ENCODE peak calls at places on chromosomes 5 and 9, in six cellular contexts. F is AG10803, A is NCI-H526 treated with DMSO at 0.1 percent for 48 hours, L is hypothalamus, C is A172, N is mucosa of gallbladder. V is an unnamed sample.

GRCh38 chr9:127116088-127116726 is 6.2 kb downstream of the ANGPTL2 start:
- DNase-seq in F (no peak), A (no peak), L (no peak), C (no peak), N (no peak), V (no peak)

GRCh38 chr5:150619359-150620230 is 20.9 kb upstream of the SYNPO start:
- DNase-seq in F (peak; percentile 76), A (no peak), L (no peak), C (no peak), N (no peak), V (no peak)

GRCh38 chr9:136520053-136520540 is 25.8 kb downstream of the NOTCH1 start:
- DNase-seq in F (no peak), A (peak; percentile 61), L (no peak), C (no peak), N (peak; percentile 80), V (peak; percentile 71)

GRCh38 chr5:122656107-122656506 is 118.8 kb upstream of the SNX2 start:
- DNase-seq in F (no peak), A (no peak), L (no peak), C (no peak), N (no peak), V (no peak)

GRCh38 chr5:173592050-173592669 is 24.3 kb downstream of the BOD1 start:
- DNase-seq in F (no peak), A (no peak), L (no peak), C (peak; percentile 16), N (no peak), V (no peak)

GRCh38 chr5:61280766-61281427 is 51.2 kb upstream of the ZSWIM6 start:
- DNase-seq in F (no peak), A (peak; percentile 50), L (peak; percentile 14), C (no peak), N (peak; percentile 39), V (peak; percentile 59)

GRCh38 chr9:110298028-110298605 is 39.5 kb downstream of the TXNDC8 start:
- DNase-seq in F (no peak), A (no peak), L (no peak), C (no peak), N (no peak), V (no peak)

GRCh38 chr5:107607656-107608368 is 62.9 kb downstream of the EFNA5 start:
- DNase-seq in F (no peak), A (peak; percentile 93), L (no peak), C (no peak), N (no peak), V (no peak)

GRCh38 chr5:60332244-60333018 is 367.5 kb downstream of the DEPDC1B start:
- DNase-seq in F (peak; percentile 13), A (no peak), L (no peak), C (peak; percentile 43), N (no peak), V (no peak)

GRCh38 chr5:163894645-163895044 is 389.2 kb downstream of the MAT2B start:
- DNase-seq in F (peak; percentile 26), A (no peak), L (no peak), C (peak; percentile 71), N (no peak), V (no peak)

V was measured in Calu3.